ENCODE peak calls at places on chromosomes 1 and 21, in seven cellular contexts. Y, N, B, A, Q, D and J are unnamed samples. For H3K4me1 and H3K9me3, the result is how much of the 10 kb centered on the place peaks cover.

GRCh38 chr1:207824691-207825090 is 72.8 kb downstream of the CD46 start:
- DNase-seq in B (peak), A (no peak), Y (no peak), N (no peak), D (no peak), Q (no peak), J (no peak)

GRCh38 chr1:230661976-230662375 is 19.7 kb downstream of the COG2 start:
- DNase-seq in N (no peak), B (no peak), D (no peak), A (no peak), Y (no peak), Q (no peak), J (no peak)

GRCh38 chr1:110952031-110952430 is 11.7 kb downstream of the LRIF1 start:
- DNase-seq in D (no peak), B (no peak), A (no peak), N (no peak), Y (no peak), Q (no peak), J (no peak)

GRCh38 chr21:33403786-33404571 is 766 bp downstream of the IFNGR2 start:
- DNase-seq in B (peak), D (peak), Y (peak), N (peak), Q (peak), A (peak), J (peak)

GRCh38 chr1:241265428-241265827 is 91.6 kb downstream of the RGS7 start:
- DNase-seq in N (no peak), Q (no peak), Y (no peak), D (no peak), A (no peak), B (no peak), J (no peak)

GRCh38 chr1:24557711-24558121 is 1.8 kb downstream of the NCMAP start:
- DNase-seq in Q (no peak), A (no peak), B (no peak), Y (no peak), N (no peak), D (no peak), J (no peak)

GRCh38 chr1:212759683-212760082 is 31.9 kb downstream of the NSL1 start:
- DNase-seq in Y (no peak), A (no peak), B (no peak), D (no peak), Q (no peak), N (no peak), J (no peak)

GRCh38 chr21:43317959-43318358 is 109.0 kb downstream of the SIK1 start:
- DNase-seq in N (no peak), Y (no peak), D (no peak), B (no peak), A (no peak), Q (peak), J (no peak)

GRCh38 chr1:150234647-150235435 is 1.1 kb downstream of the ANP32E start:
- DNase-seq in A (peak), D (peak), N (peak), Q (peak), B (peak), Y (peak), J (peak)

GRCh38 chr1:230542054-230542453 is 100.2 kb upstream of the COG2 start:
- DNase-seq in N (no peak), Y (no peak), B (no peak), D (no peak), Q (no peak), A (no peak), J (no peak)

GRCh38 chr1:60427701-60428100 is 354.1 kb upstream of the C1orf87 start:
- DNase-seq in Y (no peak), A (no peak), D (no peak), B (no peak), Q (no peak), N (no peak), J (no peak)

GRCh38 chr21:24941316-24942185 is 665.7 kb downstream of the MRPL39 start:
- DNase-seq in Q (no peak), N (no peak), B (no peak), Y (peak), D (no peak), A (no peak), J (no peak)

GRCh38 chr1:24157921-24158481 is 15.1 kb upstream of the IL22RA1 start:
- DNase-seq in B (no peak), A (no peak), N (no peak), D (peak), Y (peak), Q (no peak), J (no peak)

GRCh38 chr1:187203257-187203656 is 374.5 kb downstream of the PLA2G4A start:
- DNase-seq in D (no peak), B (no peak), Q (no peak), A (peak), N (no peak), Y (no peak), J (no peak)

GRCh38 chr1:72649211-72649888 is 367.0 kb upstream of the NEGR1 start:
- DNase-seq in A (no peak), D (no peak), N (no peak), Y (no peak), B (no peak), Q (no peak), J (no peak)

GRCh38 chr1:236868625-236869467 is 73.8 kb downstream of the MTR start:
- DNase-seq in B (no peak), A (peak), Y (peak), N (peak), Q (no peak), D (peak), J (no peak)

GRCh38 chr1:110765640-110766335 is 91.0 kb upstream of the KCNA3 start:
- DNase-seq in Q (no peak), A (peak), N (no peak), B (no peak), Y (peak), D (peak), J (no peak)

GRCh38 chr1:30659702-30660101 is 63.7 kb downstream of the MATN1 start:
- DNase-seq in Y (no peak), D (peak), B (no peak), Q (no peak), N (no peak), A (no peak), J (no peak)

GRCh38 chr1:204888294-204888693 is 17.6 kb downstream of the NFASC start:
- DNase-seq in N (no peak), B (no peak), Y (no peak), D (no peak), A (no peak), Q (no peak), J (no peak)

GRCh38 chr1:30617161-30617560 is 106.2 kb downstream of the MATN1 start:
- DNase-seq in Y (no peak), N (no peak), D (peak), A (no peak), Q (no peak), B (no peak), J (no peak)

GRCh38 chr1:230328342-230329015 is 97.7 kb downstream of the PGBD5 start:
- DNase-seq in A (no peak), Y (no peak), D (no peak), N (no peak), B (no peak), Q (no peak), J (no peak)

GRCh38 chr1:31154632-31155215 is 85.0 kb downstream of the NKAIN1 start:
- DNase-seq in Y (peak), D (peak), B (peak), A (peak), Q (peak), N (peak), J (peak)

GRCh38 chr21:41921089-41921819 is 32.6 kb downstream of the C2CD2 start:
- DNase-seq in N (no peak), B (no peak), A (no peak), D (no peak), Q (no peak), Y (no peak), J (no peak)

GRCh38 chr21:35252831-35253230 is 203.7 kb upstream of the RUNX1 start:
- DNase-seq in Y (no peak), Q (no peak), N (no peak), D (no peak), A (peak), B (no peak), J (no peak)

GRCh38 chr21:35254006-35254751 is 205.1 kb upstream of the RUNX1 start:
- DNase-seq in D (no peak), N (no peak), B (no peak), Q (no peak), A (peak), Y (no peak), J (no peak)

GRCh38 chr21:35257413-35257812 is 208.3 kb upstream of the RUNX1 start:
- DNase-seq in D (no peak), N (no peak), A (peak), B (peak), Q (no peak), Y (no peak), J (peak)

GRCh38 chr21:35256468-35256988 is 207.4 kb upstream of the RUNX1 start:
- DNase-seq in B (peak), Q (peak), A (peak), D (peak), Y (peak), N (no peak), J (peak)

DNA sequence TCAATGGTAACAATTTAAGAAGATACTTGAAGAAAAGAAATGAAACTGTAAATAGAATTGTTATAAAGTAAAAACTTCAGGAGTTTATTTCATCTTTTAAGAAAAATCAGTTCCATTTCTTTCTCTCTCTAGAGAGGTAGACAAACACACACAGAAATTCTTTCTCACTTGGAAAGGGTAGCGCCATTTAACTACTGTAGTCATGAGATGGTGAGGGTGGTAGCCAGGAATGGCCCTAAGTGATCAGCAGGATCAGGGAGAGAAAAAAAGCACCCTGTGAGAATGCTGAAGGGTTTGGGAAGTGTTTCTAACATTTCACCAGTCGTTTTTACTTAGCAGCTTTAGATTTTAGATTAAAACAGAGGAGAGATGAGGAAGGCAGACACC is 205.6 kb upstream of the RUNX1 start:
- DNase-seq in D (no peak), N (no peak), A (no peak), Y (no peak), B (no peak), Q (no peak), J (no peak)
- H3K4me1 ChIP-seq in D (under half), N (under half), A (under half), Y (under half), B (under half), Q (under half), J (under half)

GRCh38 chr1:2861988-2862430 is 60.5 kb upstream of the TTC34 start:
- DNase-seq in B (no peak), Q (peak), D (no peak), Y (no peak), N (no peak), A (no peak), J (no peak)

GRCh38 chr1:2864203-2864905 is 62.9 kb upstream of the TTC34 start:
- DNase-seq in B (no peak), Q (no peak), N (no peak), D (no peak), A (no peak), Y (no peak), J (no peak)

GRCh38 chr1:2865000-2865399 is 63.5 kb upstream of the TTC34 start:
- DNase-seq in B (no peak), A (no peak), D (no peak), Y (no peak), N (no peak), Q (no peak), J (no peak)

GRCh38 chr1:2862441-2863148 is 61.1 kb upstream of the TTC34 start:
- DNase-seq in B (no peak), Y (no peak), D (no peak), A (no peak), N (no peak), Q (peak), J (no peak)

GRCh38 chr1:2863149-2863963 is 61.9 kb upstream of the TTC34 start:
- DNase-seq in Q (peak), Y (no peak), N (no peak), D (no peak), A (no peak), B (no peak), J (no peak)
- H3K9me3 ChIP-seq in Q (under half), Y (under half), N (half or more), D (under half), A (half or more), B (under half), J (under half)

GRCh38 chr1:209945377-209945776 is 7.4 kb downstream of the SYT14 start:
- DNase-seq in Y (no peak), B (no peak), N (no peak), A (no peak), Q (no peak), D (no peak), J (no peak)
- H3K4me1 ChIP-seq in Y (under half), B (under half), N (under half), A (under half), Q (under half), D (under half), J (under half)

DNA sequence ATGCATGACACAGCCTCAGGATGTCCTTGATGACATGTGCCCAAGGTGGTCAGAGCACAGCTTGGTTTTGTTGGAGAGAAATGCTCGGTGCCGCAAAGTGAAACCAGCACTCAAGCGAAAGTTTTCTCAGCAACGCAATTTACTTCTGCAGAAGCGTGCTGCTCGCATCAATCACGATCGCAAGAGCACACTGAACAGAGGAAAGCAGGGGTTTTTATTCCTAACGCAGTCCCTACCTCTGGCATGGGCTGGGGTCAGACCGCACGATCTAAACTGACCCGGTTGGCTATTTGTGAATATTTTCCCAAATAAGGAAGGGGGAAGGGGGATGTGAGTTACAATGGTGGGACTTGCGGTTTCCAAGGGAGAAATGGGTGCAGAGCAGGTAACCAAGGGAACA is 809 bp upstream of the ZNF669 start:
- DNase-seq in Y (no peak), N (no peak), B (no peak), D (no peak), A (no peak), Q (no peak), J (no peak)
- H3K9me3 ChIP-seq in Y (under half), N (under half), B (under half), D (under half), A (under half), Q (under half), J (under half)

GRCh38 chr1:203272633-203273205 is 32.6 kb upstream of the BTG2 start:
- DNase-seq in Q (no peak), D (no peak), B (no peak), Y (no peak), N (no peak), A (no peak), J (no peak)
- H3K4me1 ChIP-seq in Q (under half), D (under half), B (under half), Y (under half), N (under half), A (under half), J (under half)

DNA sequence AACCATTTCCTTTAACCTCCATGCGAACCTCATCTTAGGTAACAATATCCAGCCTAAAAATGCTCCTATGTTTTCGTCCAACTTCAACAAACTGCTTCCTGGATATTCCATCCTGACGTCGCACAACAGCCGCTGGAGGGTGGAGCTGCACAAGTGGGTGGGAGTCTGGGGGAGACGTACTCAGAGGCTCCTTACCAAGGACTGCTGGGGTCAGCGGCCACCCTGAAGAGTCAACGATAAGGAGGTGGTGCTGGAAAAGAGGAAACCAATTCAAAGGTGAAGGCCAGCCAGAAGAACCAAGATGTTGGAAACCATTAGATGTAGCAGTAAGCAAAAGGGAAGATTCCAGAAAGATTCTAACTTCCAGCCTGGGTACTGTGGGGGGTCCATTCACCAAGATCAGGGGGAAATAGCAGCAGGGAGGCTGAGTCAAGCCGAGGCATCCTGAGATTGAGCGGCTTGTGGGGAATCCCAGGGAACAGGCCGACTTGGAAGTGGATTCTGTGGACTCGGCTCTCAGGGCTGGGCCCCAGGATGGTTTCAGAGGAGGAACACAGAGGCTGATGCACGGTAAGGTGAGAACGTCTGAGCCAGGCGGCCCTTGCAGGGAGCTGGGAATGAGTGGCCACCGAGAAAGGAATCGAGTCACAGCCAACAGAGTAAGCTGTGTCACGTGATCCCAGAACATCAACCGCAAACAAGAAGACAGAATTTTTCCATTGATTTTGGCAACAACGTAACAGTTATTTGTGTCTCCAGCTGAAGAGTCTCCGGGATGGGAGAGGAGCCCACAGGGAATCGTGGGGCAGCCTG is 375.7 kb downstream of the NPHP4 start:
- DNase-seq in Y (no peak), N (no peak), A (no peak), B (no peak), D (no peak), Q (no peak), J (no peak)
- H3K9me3 ChIP-seq in Y (under half), N (under half), A (under half), B (under half), D (under half), Q (under half), J (under half)

GRCh38 chr1:11984559-11984958 is 4.3 kb downstream of the MFN2 start:
- DNase-seq in A (no peak), D (no peak), Y (no peak), Q (no peak), N (no peak), B (no peak), J (no peak)
- H3K4me1 ChIP-seq in A (under half), D (under half), Y (under half), Q (under half), N (under half), B (under half), J (under half)